ENCODE peak calls at places on chromosomes 3 and 15, in five cellular contexts. P is left lung, G is cardiac muscle cell, R is dorsolateral prefrontal cortex, K is right cardiac atrium. Y is an unnamed sample.

GRCh38 chr3:127161236-127161635 is 31.7 kb upstream of the PRR23E start:
- DNase-seq in P (peak; percentile 13), G (no peak), R (peak; percentile 8), K (no peak), Y (peak; percentile 29)

GRCh38 chr3:57864853-57865252 is 108.7 kb downstream of the SLMAP start:
- DNase-seq in P (no peak), G (peak; percentile 67), R (no peak), K (no peak), Y (no peak)

GRCh38 chr3:4271834-4272233 is 31.3 kb upstream of the SETMAR start:
- DNase-seq in P (no peak), G (peak; percentile 17), R (no peak), K (no peak), Y (no peak)

GRCh38 chr3:133476971-133477375 is 77.1 kb downstream of the BFSP2 start:
- DNase-seq in P (no peak), G (no peak), R (no peak), K (no peak), Y (no peak)

GRCh38 chr15:75732809-75733451 is 20.3 kb upstream of the CSPG4 start:
- DNase-seq in P (peak; percentile 74), G (peak; percentile 76), R (peak; percentile 59), K (peak; percentile 86), Y (peak; percentile 78)

GRCh38 chr3:195587824-195588223 is 4.1 kb upstream of the APOD start:
- DNase-seq in P (no peak), G (no peak), R (no peak), K (no peak), Y (no peak)

GRCh38 chr3:22951910-22952309 is 251.2 kb upstream of the UBE2E2 start:
- DNase-seq in P (no peak), G (no peak), R (no peak), K (peak; percentile 73), Y (no peak)

GRCh38 chr15:51398676-51399075 is 57.2 kb downstream of the GLDN start:
- DNase-seq in P (no peak), G (no peak), R (no peak), K (no peak), Y (no peak)

GRCh38 chr15:40103124-40103858 is 5.4 kb downstream of the BMF start:
- DNase-seq in P (peak; percentile 85), G (peak; percentile 64), R (peak; percentile 82), K (peak; percentile 93), Y (peak; percentile 92)

GRCh38 chr3:14935577-14936345 is 11.6 kb upstream of the NR2C2 start:
- DNase-seq in P (no peak), G (no peak), R (no peak), K (no peak), Y (no peak)
- H3K27ac ChIP-seq in P (no peak overlapping the region), G (no peak overlapping the region), R (no peak overlapping the region), K (no peak overlapping the region), Y (no peak overlapping the region)

GRCh38 chr15:98562361-98562791 is 86.0 kb upstream of the IGF1R start:
- DNase-seq in P (no peak), G (no peak), R (no peak), K (no peak), Y (no peak)
- H3K27me3 ChIP-seq in P (no peaks in the 10 kb centered on the region), G (no peaks in the 10 kb centered on the region), R (no peaks in the 10 kb centered on the region), K (no peaks in the 10 kb centered on the region), Y (no peaks in the 10 kb centered on the region)

DNA sequence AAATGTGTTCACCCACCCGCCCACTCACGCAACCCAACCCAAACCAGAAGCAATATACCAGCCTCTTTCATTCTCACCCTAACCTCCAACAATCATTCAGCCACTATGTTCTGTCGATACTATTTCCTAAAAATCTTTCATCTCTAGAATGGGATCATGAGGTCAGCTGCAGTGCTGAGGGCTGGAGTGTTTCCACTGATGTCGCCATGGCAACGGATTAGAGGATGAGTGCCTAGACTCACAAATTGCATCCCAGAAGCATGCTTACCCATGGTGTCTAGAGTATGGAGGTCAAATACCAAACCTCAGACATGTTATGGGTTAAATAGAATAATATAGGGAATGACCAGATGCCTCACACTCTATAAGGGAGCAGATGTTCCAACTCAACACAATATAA is 138.5 kb downstream of the GABRB3 start:
- DNase-seq in P (no peak), G (no peak), R (no peak), K (no peak), Y (no peak)
- H3K27ac ChIP-seq in P (no peak overlapping the region), G (no peak overlapping the region), R (no peak overlapping the region), K (no peak overlapping the region), Y (no peak overlapping the region)

GRCh38 chr3:42269647-42270046 is 3.7 kb upstream of the CCK start:
- DNase-seq in P (no peak), G (no peak), R (no peak), K (no peak), Y (no peak)
- H3K27me3 ChIP-seq in P (peaks cover 65% of the 10 kb centered on the region), G (peaks cover 16% of the 10 kb centered on the region), R (no peaks in the 10 kb centered on the region), K (no peaks in the 10 kb centered on the region), Y (peaks cover 14% of the 10 kb centered on the region)

GRCh38 chr3:104855702-104856101 is 511.0 kb upstream of the ALCAM start:
- DNase-seq in P (no peak), G (no peak), R (no peak), K (no peak), Y (no peak)
- H3K27ac ChIP-seq in P (no peak overlapping the region), G (no peak overlapping the region), R (no peak overlapping the region), K (no peak overlapping the region), Y (no peak overlapping the region)

Y was measured in upper lobe of right lung.